ENCODE peak calls at places on chromosomes 13 and 19, in six cellular contexts. G, R, A, M, Z and E are unnamed samples.

GRCh38 chr13:90968510-90968909 is 379.0 kb upstream of the MIR17HG start:
- DNase-seq in G (peak; percentile 44), R (peak; percentile 2), A (peak; percentile 50), M (no peak), Z (no peak), E (peak; percentile 38)

GRCh38 chr13:78460176-78460575 is 143.2 kb downstream of the POU4F1 start:
- DNase-seq in G (no peak), R (no peak), A (no peak), M (no peak), Z (no peak), E (no peak)

GRCh38 chr19:51181913-51182419 is 39.9 kb downstream of the SIGLEC7 start:
- DNase-seq in G (no peak), R (no peak), A (no peak), M (no peak), Z (no peak), E (peak; percentile 36)

GRCh38 chr13:38008636-38009035 is 139.1 kb upstream of the TRPC4 start:
- DNase-seq in G (no peak), R (no peak), A (no peak), M (no peak), Z (no peak), E (no peak)

GRCh38 chr13:112720814-112721197 is 31.0 kb downstream of the ATP11A start:
- DNase-seq in G (no peak), R (no peak), A (no peak), M (no peak), Z (no peak), E (no peak)

GRCh38 chr13:79779761-79780160 is 298.8 kb downstream of the NDFIP2 start:
- DNase-seq in G (no peak), R (peak; percentile 12), A (no peak), M (no peak), Z (no peak), E (no peak)

GRCh38 chr13:112705286-112705685 is 15.4 kb downstream of the ATP11A start:
- DNase-seq in G (no peak), R (no peak), A (no peak), M (no peak), Z (no peak), E (no peak)

GRCh38 chr19:29665826-29666633 is 769 bp downstream of the PLEKHF1 start:
- DNase-seq in G (no peak), R (no peak), A (peak; percentile 71), M (peak; percentile 18), Z (no peak), E (peak; percentile 70)

GRCh38 chr19:7970716-7971448 is 27.4 kb upstream of the TIMM44 start:
- DNase-seq in G (peak; percentile 37), R (peak; percentile 47), A (peak; percentile 85), M (peak; percentile 54), Z (no peak), E (peak; percentile 81)

GRCh38 chr13:60090579-60090978 is 73.1 kb downstream of the DIAPH3 start:
- DNase-seq in G (no peak), R (no peak), A (no peak), M (no peak), Z (no peak), E (no peak)

GRCh38 chr13:113186061-113186900 is 22.2 kb downstream of the PCID2 start:
- DNase-seq in G (no peak), R (no peak), A (no peak), M (no peak), Z (peak; percentile 77), E (no peak)

GRCh38 chr13:50635504-50635903 is 208.0 kb downstream of the DLEU7 start:
- DNase-seq in G (no peak), R (no peak), A (no peak), M (no peak), Z (peak; percentile 42), E (no peak)

GRCh38 chr13:25466880-25467279 is 95.1 kb downstream of the ATP8A2 start:
- DNase-seq in G (no peak), R (peak; percentile 3), A (no peak), M (no peak), Z (no peak), E (no peak)

GRCh38 chr19:18173054-18173571 is 500 bp upstream of the IFI30 start:
- DNase-seq in G (no peak), R (no peak), A (no peak), M (peak; percentile 24), Z (no peak), E (no peak)

GRCh38 chr19:1066748-1067340 is at the start of gene ARHGAP45:
- DNase-seq in G (no peak), R (no peak), A (peak; percentile 79), M (peak; percentile 59), Z (no peak), E (peak; percentile 66)

GRCh38 chr13:113901231-113901630 is 37.4 kb upstream of the GAS6 start:
- DNase-seq in G (no peak), R (no peak), A (peak; percentile 34), M (no peak), Z (no peak), E (no peak)

GRCh38 chr13:91978571-91978970 is 580.1 kb downstream of the GPC5 start:
- DNase-seq in G (no peak), R (no peak), A (no peak), M (no peak), Z (no peak), E (no peak)

GRCh38 chr19:19900124-19900523 is 622 bp upstream of the ZNF93 start:
- DNase-seq in G (no peak), R (no peak), A (no peak), M (peak; percentile 40), Z (no peak), E (peak; percentile 16)

GRCh38 chr13:20462533-20462915 is 63.1 kb downstream of the CRYL1 start:
- DNase-seq in G (no peak), R (no peak), A (no peak), M (no peak), Z (no peak), E (no peak)

GRCh38 chr19:747432-748273 is 3.3 kb upstream of the MISP start:
- DNase-seq in G (no peak), R (no peak), A (no peak), M (no peak), Z (no peak), E (no peak)

GRCh38 chr13:101417043-101417406 is 717 bp upstream of the NALCN start:
- DNase-seq in G (peak; percentile 39), R (no peak), A (no peak), M (no peak), Z (no peak), E (peak; percentile 51)

GRCh38 chr13:30847697-30848307 is 58.3 kb upstream of the MEDAG start:
- DNase-seq in G (no peak), R (no peak), A (no peak), M (no peak), Z (peak; percentile 40), E (no peak)

GRCh38 chr19:50358483-50359431 is 6.7 kb downstream of the NAPSA start:
- DNase-seq in G (no peak), R (no peak), A (no peak), M (peak; percentile 97), Z (peak; percentile 48), E (peak; percentile 89)

GRCh38 chr13:51589793-51590192 is 5.5 kb downstream of the WDFY2 start:
- DNase-seq in G (no peak), R (no peak), A (no peak), M (no peak), Z (no peak), E (peak; percentile 17)

GRCh38 chr13:30464496-30465351 is 1.0 kb downstream of the HMGB1 start:
- DNase-seq in G (peak; percentile 80), R (peak; percentile 65), A (peak; percentile 56), M (peak; percentile 65), Z (no peak), E (peak; percentile 90)

GRCh38 chr13:25802579-25802978 is 249.2 kb downstream of the SHISA2 start:
- DNase-seq in G (no peak), R (no peak), A (no peak), M (no peak), Z (no peak), E (no peak)

GRCh38 chr13:48730971-48731658 is 77.4 kb downstream of the CYSLTR2 start:
- DNase-seq in G (no peak), R (no peak), A (no peak), M (no peak), Z (no peak), E (no peak)

GRCh38 chr19:14004619-14005380 is 1.3 kb downstream of the RFX1 start:
- DNase-seq in G (no peak), R (peak; percentile 58), A (no peak), M (peak; percentile 29), Z (peak; percentile 34), E (no peak)
- TF ChIP-seq CHD2 in G (no peak), R (no peak), A (no peak), M (no peak), Z (no peak), E (no peak)

GRCh38 chr13:103325675-103326074 is 259.5 kb upstream of the SLC10A2 start:
- DNase-seq in G (no peak), R (no peak), A (no peak), M (no peak), Z (no peak), E (no peak)

GRCh38 chr13:103324641-103325040 is 258.4 kb upstream of the SLC10A2 start:
- DNase-seq in G (no peak), R (no peak), A (no peak), M (no peak), Z (no peak), E (peak; percentile 9)

GRCh38 chr13:103328899-103329298 is 262.7 kb upstream of the SLC10A2 start:
- DNase-seq in G (no peak), R (no peak), A (no peak), M (no peak), Z (no peak), E (no peak)
- TF ChIP-seq CHD2 in G (no peak), R (no peak), A (no peak), M (no peak), Z (no peak), E (no peak)

GRCh38 chr13:95626768-95627167 is 17.7 kb downstream of the DZIP1 start:
- DNase-seq in G (no peak), R (no peak), A (no peak), M (no peak), Z (no peak), E (no peak)

GRCh38 chr13:95627590-95627989 is 16.9 kb downstream of the DZIP1 start:
- DNase-seq in G (no peak), R (no peak), A (no peak), M (no peak), Z (no peak), E (no peak)

GRCh38 chr13:95620498-95621140 is 23.9 kb downstream of the DZIP1 start:
- DNase-seq in G (no peak), R (no peak), A (peak; percentile 4), M (no peak), Z (no peak), E (no peak)

GRCh38 chr13:95624020-95624419 is 20.5 kb downstream of the DZIP1 start:
- DNase-seq in G (peak; percentile 52), R (peak; percentile 29), A (peak; percentile 48), M (peak; percentile 27), Z (no peak), E (peak; percentile 52)

DNA sequence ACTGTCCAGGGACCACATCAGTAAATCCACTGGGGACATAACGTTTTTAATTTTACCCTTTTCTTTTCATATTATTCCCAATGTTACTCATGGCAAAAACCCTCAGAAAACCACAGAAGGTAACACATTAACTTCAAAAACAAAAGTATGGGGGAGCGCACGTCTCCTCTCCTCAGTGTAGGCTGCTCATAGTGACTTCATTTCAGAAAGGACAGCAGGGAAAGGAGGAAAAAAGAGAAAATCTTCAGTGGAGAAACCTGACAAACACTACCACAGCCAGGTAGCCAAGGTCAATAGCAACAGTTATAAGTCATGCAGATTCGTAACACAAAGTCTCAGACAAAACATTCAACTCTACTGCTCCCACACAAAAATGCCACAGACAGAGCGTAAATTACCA is 21.4 kb downstream of the DZIP1 start:
- DNase-seq in G (no peak), R (no peak), A (no peak), M (no peak), Z (no peak), E (no peak)
- TF ChIP-seq CHD2 in G (no peak), R (no peak), A (no peak), M (no peak), Z (no peak), E (no peak)

GRCh38 chr19:37551123-37551993 is 43.2 kb downstream of the ZNF571 start:
- DNase-seq in G (no peak), R (no peak), A (no peak), M (peak; percentile 63), Z (no peak), E (peak; percentile 95)
- TF ChIP-seq CHD2 in G (no peak), R (no peak), A (no peak), M (no peak), Z (no peak), E (peak; percentile 22)